ENCODE peak calls at places on chromosomes 5 and 9, in seven cellular contexts. T is stimulated activated CD8-positive, alpha-beta memory T cell treated with anti-CD3 and anti-CD28 coated beads, Interleukin-15, amount 100 ng/mL, for 1 hour; N is lung; X is NCI-H1092 treated with DMSO at 0.1 percent for 48 hours; G is HEK293T; E is endodermal cell; V is heart right ventricle. W is an unnamed sample.

GRCh38 chr5:125274211-125274610 is 527.8 kb upstream of the ZNF608 start:
- DNase-seq in T (no peak), N (no peak), X (no peak), G (no peak), E (no peak), V (no peak), W (no peak)

GRCh38 chr9:124834586-124834985 is 18.7 kb upstream of the WDR38 start:
- DNase-seq in T (no peak), N (no peak), X (peak; percentile 46), G (no peak), E (peak; percentile 56), V (no peak), W (no peak)

GRCh38 chr9:115653231-115653630 is 500.4 kb upstream of the PAPPA start:
- DNase-seq in T (no peak), N (no peak), X (no peak), G (no peak), E (no peak), V (no peak), W (no peak)

GRCh38 chr5:36688722-36689121 is 82.3 kb downstream of the SLC1A3 start:
- DNase-seq in T (no peak), N (no peak), X (no peak), G (peak; percentile 32), E (peak; percentile 68), V (no peak), W (no peak)

GRCh38 chr9:16023466-16023865 is 470.6 kb downstream of the CCDC171 start:
- DNase-seq in T (no peak), N (no peak), X (no peak), G (no peak), E (no peak), V (no peak), W (no peak)

GRCh38 chr9:29213374-29214161 is 1640.3 kb upstream of the C9orf72 start:
- DNase-seq in T (no peak), N (no peak), X (peak; percentile 77), G (peak; percentile 25), E (peak; percentile 89), V (no peak), W (no peak)

GRCh38 chr5:32057157-32058096 is 116.7 kb downstream of the GOLPH3 start:
- DNase-seq in T (no peak), N (no peak), X (no peak), G (no peak), E (no peak), V (no peak), W (no peak)

GRCh38 chr5:73497537-73498056 is 645 bp upstream of the BTF3 start:
- DNase-seq in T (no peak), N (no peak), X (no peak), G (no peak), E (no peak), V (no peak), W (no peak)

GRCh38 chr9:68817079-68817875 is 112.2 kb downstream of the PIP5K1B start:
- DNase-seq in T (no peak), N (no peak), X (no peak), G (no peak), E (no peak), V (no peak), W (no peak)